ENCODE peak calls at places on chromosomes 2 and 18, in six cellular contexts. One of them, this sample, is unnamed.

GRCh38 chr2:24304098-24304497 is 56.2 kb downstream of the ITSN2 start:
- DNase-seq in left ventricle myocardium inferior: peak; percentile 77
- DNase-seq in lower lobe of right lung: peak; percentile 63
- DNase-seq in effector memory CD4-positive, alpha-beta T cell: no peak
- DNase-seq in K562: peak; percentile 26
- DNase-seq in BJ: peak; percentile 56
- DNase-seq in this sample: peak; percentile 71

GRCh38 chr2:105538840-105539239 is 140.0 kb upstream of the FHL2 start:
- DNase-seq in left ventricle myocardium inferior: no peak
- DNase-seq in lower lobe of right lung: no peak
- DNase-seq in effector memory CD4-positive, alpha-beta T cell: no peak
- DNase-seq in K562: no peak
- DNase-seq in BJ: no peak
- DNase-seq in this sample: no peak

GRCh38 chr2:10619643-10620042 is 70.1 kb downstream of the NOL10 start:
- DNase-seq in left ventricle myocardium inferior: no peak
- DNase-seq in lower lobe of right lung: no peak
- DNase-seq in effector memory CD4-positive, alpha-beta T cell: no peak
- DNase-seq in K562: no peak
- DNase-seq in BJ: peak; percentile 4
- DNase-seq in this sample: peak; percentile 38

GRCh38 chr2:159773876-159774275 is 24.1 kb downstream of the CD302 start:
- DNase-seq in left ventricle myocardium inferior: no peak
- DNase-seq in lower lobe of right lung: no peak
- DNase-seq in effector memory CD4-positive, alpha-beta T cell: no peak
- DNase-seq in K562: no peak
- DNase-seq in BJ: no peak
- DNase-seq in this sample: no peak

GRCh38 chr2:111897924-111898702 is at the start of gene MERTK:
- DNase-seq in left ventricle myocardium inferior: peak; percentile 88
- DNase-seq in lower lobe of right lung: peak; percentile 89
- DNase-seq in effector memory CD4-positive, alpha-beta T cell: peak; percentile 16
- DNase-seq in K562: peak; percentile 77
- DNase-seq in BJ: no peak
- DNase-seq in this sample: peak; percentile 75

GRCh38 chr2:99747842-99748241 is 258.0 kb upstream of the REV1 start:
- DNase-seq in left ventricle myocardium inferior: no peak
- DNase-seq in lower lobe of right lung: no peak
- DNase-seq in effector memory CD4-positive, alpha-beta T cell: no peak
- DNase-seq in K562: no peak
- DNase-seq in BJ: no peak
- DNase-seq in this sample: no peak

GRCh38 chr18:79487198-79488165 is 91.8 kb downstream of the NFATC1 start:
- DNase-seq in left ventricle myocardium inferior: peak; percentile 11
- DNase-seq in lower lobe of right lung: peak; percentile 45
- DNase-seq in effector memory CD4-positive, alpha-beta T cell: no peak
- DNase-seq in K562: no peak
- DNase-seq in BJ: no peak
- DNase-seq in this sample: no peak

GRCh38 chr2:7121851-7122250 is 204.6 kb downstream of the RNF144A start:
- DNase-seq in left ventricle myocardium inferior: no peak
- DNase-seq in lower lobe of right lung: no peak
- DNase-seq in effector memory CD4-positive, alpha-beta T cell: no peak
- DNase-seq in K562: no peak
- DNase-seq in BJ: no peak
- DNase-seq in this sample: no peak

GRCh38 chr2:20012032-20012281 is 511 bp downstream of the MATN3 start:
- DNase-seq in left ventricle myocardium inferior: no peak
- DNase-seq in lower lobe of right lung: no peak
- DNase-seq in effector memory CD4-positive, alpha-beta T cell: no peak
- DNase-seq in K562: no peak
- DNase-seq in BJ: no peak
- DNase-seq in this sample: no peak

GRCh38 chr2:138787053-138787666 is 7.0 kb upstream of the NXPH2 start:
- DNase-seq in left ventricle myocardium inferior: no peak
- DNase-seq in lower lobe of right lung: no peak
- DNase-seq in effector memory CD4-positive, alpha-beta T cell: no peak
- DNase-seq in K562: peak; percentile 18
- DNase-seq in BJ: no peak
- DNase-seq in this sample: peak; percentile 59

GRCh38 chr2:8394131-8394530 is 287.7 kb upstream of the ID2 start:
- DNase-seq in left ventricle myocardium inferior: no peak
- DNase-seq in lower lobe of right lung: no peak
- DNase-seq in effector memory CD4-positive, alpha-beta T cell: no peak
- DNase-seq in K562: no peak
- DNase-seq in BJ: no peak
- DNase-seq in this sample: no peak

GRCh38 chr2:190352668-190353536 is 9.5 kb downstream of the INPP1 start:
- DNase-seq in left ventricle myocardium inferior: no peak
- DNase-seq in lower lobe of right lung: no peak
- DNase-seq in effector memory CD4-positive, alpha-beta T cell: no peak
- DNase-seq in K562: peak; percentile 77
- DNase-seq in BJ: no peak
- DNase-seq in this sample: no peak

GRCh38 chr2:159617651-159618050 is 1.3 kb upstream of the BAZ2B start:
- DNase-seq in left ventricle myocardium inferior: no peak
- DNase-seq in lower lobe of right lung: no peak
- DNase-seq in effector memory CD4-positive, alpha-beta T cell: no peak
- DNase-seq in K562: peak; percentile 17
- DNase-seq in BJ: no peak
- DNase-seq in this sample: peak; percentile 24

GRCh38 chr2:160555420-160555819 is 61.8 kb upstream of the RBMS1 start:
- DNase-seq in left ventricle myocardium inferior: no peak
- DNase-seq in lower lobe of right lung: no peak
- DNase-seq in effector memory CD4-positive, alpha-beta T cell: no peak
- DNase-seq in K562: no peak
- DNase-seq in BJ: no peak
- DNase-seq in this sample: no peak

GRCh38 chr2:193703411-193703810 is 1508.7 kb upstream of the TMEFF2 start:
- DNase-seq in left ventricle myocardium inferior: no peak
- DNase-seq in lower lobe of right lung: no peak
- DNase-seq in effector memory CD4-positive, alpha-beta T cell: no peak
- DNase-seq in K562: no peak
- DNase-seq in BJ: no peak
- DNase-seq in this sample: no peak

GRCh38 chr2:6589171-6589570 is 276.5 kb downstream of the CMPK2 start:
- DNase-seq in left ventricle myocardium inferior: no peak
- DNase-seq in lower lobe of right lung: no peak
- DNase-seq in effector memory CD4-positive, alpha-beta T cell: no peak
- DNase-seq in K562: no peak
- DNase-seq in BJ: no peak
- DNase-seq in this sample: no peak

GRCh38 chr2:161250864-161251436 is 57.3 kb upstream of the PSMD14 start:
- DNase-seq in left ventricle myocardium inferior: no peak
- DNase-seq in lower lobe of right lung: no peak
- DNase-seq in effector memory CD4-positive, alpha-beta T cell: no peak
- DNase-seq in K562: peak; percentile 80
- DNase-seq in BJ: no peak
- DNase-seq in this sample: peak; percentile 40

GRCh38 chr2:2123259-2123658 is 207.8 kb downstream of the MYT1L start:
- DNase-seq in left ventricle myocardium inferior: no peak
- DNase-seq in lower lobe of right lung: no peak
- DNase-seq in effector memory CD4-positive, alpha-beta T cell: no peak
- DNase-seq in K562: no peak
- DNase-seq in BJ: no peak
- DNase-seq in this sample: no peak

GRCh38 chr18:8367217-8367988 is 241.8 kb upstream of the RAB12 start:
- DNase-seq in left ventricle myocardium inferior: no peak
- DNase-seq in lower lobe of right lung: peak; percentile 62
- DNase-seq in effector memory CD4-positive, alpha-beta T cell: no peak
- DNase-seq in K562: peak; percentile 41
- DNase-seq in BJ: no peak
- DNase-seq in this sample: peak; percentile 18

GRCh38 chr2:189060096-189060642 is 86.0 kb downstream of the COL3A1 start:
- DNase-seq in left ventricle myocardium inferior: no peak
- DNase-seq in lower lobe of right lung: no peak
- DNase-seq in effector memory CD4-positive, alpha-beta T cell: no peak
- DNase-seq in K562: no peak
- DNase-seq in BJ: no peak
- DNase-seq in this sample: no peak

GRCh38 chr2:132384491-132385186 is 32.0 kb upstream of the GPR39 start:
- DNase-seq in left ventricle myocardium inferior: no peak
- DNase-seq in lower lobe of right lung: no peak
- DNase-seq in effector memory CD4-positive, alpha-beta T cell: no peak
- DNase-seq in K562: no peak
- DNase-seq in BJ: no peak
- DNase-seq in this sample: no peak

GRCh38 chr2:232988444-232988843 is 24.6 kb downstream of the NGEF start:
- DNase-seq in left ventricle myocardium inferior: no peak
- DNase-seq in lower lobe of right lung: no peak
- DNase-seq in effector memory CD4-positive, alpha-beta T cell: no peak
- DNase-seq in K562: peak; percentile 18
- DNase-seq in BJ: peak; percentile 75
- DNase-seq in this sample: peak; percentile 98

GRCh38 chr2:25115902-25116301 is 52.5 kb downstream of the POMC start:
- DNase-seq in left ventricle myocardium inferior: no peak
- DNase-seq in lower lobe of right lung: no peak
- DNase-seq in effector memory CD4-positive, alpha-beta T cell: no peak
- DNase-seq in K562: no peak
- DNase-seq in BJ: peak; percentile 20
- DNase-seq in this sample: peak; percentile 51

GRCh38 chr2:6915399-6915798 is 1.8 kb upstream of the RNF144A start:
- DNase-seq in left ventricle myocardium inferior: no peak
- DNase-seq in lower lobe of right lung: no peak
- DNase-seq in effector memory CD4-positive, alpha-beta T cell: no peak
- DNase-seq in K562: no peak
- DNase-seq in BJ: no peak
- DNase-seq in this sample: no peak

GRCh38 chr18:75244336-75244735 is 33.7 kb downstream of the TSHZ1 start:
- DNase-seq in left ventricle myocardium inferior: no peak
- DNase-seq in lower lobe of right lung: no peak
- DNase-seq in effector memory CD4-positive, alpha-beta T cell: no peak
- DNase-seq in K562: peak; percentile 12
- DNase-seq in BJ: no peak
- DNase-seq in this sample: peak; percentile 12

GRCh38 chr18:58900015-58900649 is 35.5 kb downstream of the ZNF532 start:
- DNase-seq in left ventricle myocardium inferior: peak; percentile 56
- DNase-seq in lower lobe of right lung: no peak
- DNase-seq in effector memory CD4-positive, alpha-beta T cell: no peak
- DNase-seq in K562: no peak
- DNase-seq in BJ: no peak
- DNase-seq in this sample: peak; percentile 24

GRCh38 chr2:241636983-241637232 is at the start of gene THAP4:
- DNase-seq in left ventricle myocardium inferior: peak; percentile 72
- DNase-seq in lower lobe of right lung: peak; percentile 82
- DNase-seq in effector memory CD4-positive, alpha-beta T cell: no peak
- DNase-seq in K562: no peak
- DNase-seq in BJ: no peak
- DNase-seq in this sample: no peak

GRCh38 chr2:31129835-31130561 is 8.2 kb downstream of the GALNT14 start:
- DNase-seq in left ventricle myocardium inferior: no peak
- DNase-seq in lower lobe of right lung: no peak
- DNase-seq in effector memory CD4-positive, alpha-beta T cell: no peak
- DNase-seq in K562: no peak
- DNase-seq in BJ: no peak
- DNase-seq in this sample: no peak
- H3K4me3 ChIP-seq in left ventricle myocardium inferior: no peak overlapping the region
- H3K4me3 ChIP-seq in lower lobe of right lung: no peak overlapping the region
- H3K4me3 ChIP-seq in effector memory CD4-positive, alpha-beta T cell: no peak overlapping the region
- H3K4me3 ChIP-seq in K562: no peak overlapping the region
- H3K4me3 ChIP-seq in BJ: no peak overlapping the region
- H3K4me3 ChIP-seq in this sample: no peak overlapping the region

DNA sequence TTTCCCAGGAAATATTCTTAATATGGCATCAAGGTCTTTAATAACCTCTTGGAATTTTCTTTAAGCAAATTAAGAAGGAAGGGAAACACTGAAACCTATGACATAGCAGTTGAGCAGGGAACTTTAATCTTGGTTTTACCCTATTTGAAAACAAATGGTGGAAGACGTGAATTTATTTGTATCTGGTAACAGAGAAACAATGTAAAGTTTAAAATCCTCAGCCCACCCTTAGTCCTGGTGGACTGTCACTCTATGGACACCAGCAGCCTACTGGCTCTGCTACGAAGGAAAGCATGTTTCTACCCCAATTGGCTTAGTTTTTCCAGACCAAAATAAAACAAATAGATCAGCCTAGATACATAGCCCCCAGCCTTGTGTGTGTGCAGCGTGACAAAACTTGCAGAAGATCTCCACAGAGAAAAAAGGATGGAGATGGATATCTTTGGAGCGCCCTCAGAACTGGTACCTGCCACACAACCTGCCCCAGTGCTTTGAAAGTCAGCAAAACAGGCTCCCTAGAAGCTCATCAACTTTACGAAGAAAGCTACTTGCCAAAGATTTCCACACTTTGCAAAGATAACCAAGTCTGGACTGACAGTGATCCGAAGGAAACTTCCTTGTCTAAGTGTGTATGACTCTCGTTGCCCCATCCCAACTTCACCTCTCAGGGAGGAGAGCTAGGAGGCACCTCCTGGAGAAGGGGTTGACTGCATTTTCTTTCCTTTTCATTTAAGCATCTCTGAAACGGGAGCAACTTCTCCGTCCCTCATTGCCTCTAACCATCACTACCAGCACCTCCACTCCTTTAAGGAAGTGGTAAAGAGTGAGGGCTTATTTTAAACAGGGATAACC is 7.3 kb downstream of the ZEB2 start:
- DNase-seq in left ventricle myocardium inferior: no peak
- DNase-seq in lower lobe of right lung: no peak
- DNase-seq in effector memory CD4-positive, alpha-beta T cell: no peak
- DNase-seq in K562: peak; percentile 34
- DNase-seq in BJ: no peak
- DNase-seq in this sample: peak; percentile 37
- H3K4me3 ChIP-seq in left ventricle myocardium inferior: peak overlapping the region; percentile 85
- H3K4me3 ChIP-seq in lower lobe of right lung: peak overlapping the region; percentile 70
- H3K4me3 ChIP-seq in effector memory CD4-positive, alpha-beta T cell: no peak overlapping the region
- H3K4me3 ChIP-seq in K562: peak overlapping the region; percentile 1
- H3K4me3 ChIP-seq in BJ: peak overlapping the region; percentile 27
- H3K4me3 ChIP-seq in this sample: no peak overlapping the region

DNA sequence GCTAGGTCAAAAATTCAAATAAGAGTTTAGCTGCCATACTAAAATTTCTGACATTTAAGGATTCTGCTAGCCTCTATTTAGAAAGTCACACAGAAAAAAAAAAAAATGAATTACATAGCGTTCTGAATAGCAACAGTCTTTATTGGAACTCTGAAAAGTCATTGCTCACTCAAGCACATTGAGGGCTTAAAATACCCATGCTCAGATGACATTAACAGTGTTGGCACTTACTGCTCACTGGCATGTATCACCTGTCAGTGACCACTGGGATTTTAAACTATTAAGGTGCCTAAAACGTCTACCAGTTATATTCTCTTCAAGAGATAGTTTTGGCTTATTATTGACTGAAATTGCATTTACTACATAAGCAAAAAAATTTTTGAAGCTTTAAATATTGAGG is 468.0 kb upstream of the SPHKAP start:
- DNase-seq in left ventricle myocardium inferior: no peak
- DNase-seq in lower lobe of right lung: no peak
- DNase-seq in effector memory CD4-positive, alpha-beta T cell: no peak
- DNase-seq in K562: no peak
- DNase-seq in BJ: no peak
- DNase-seq in this sample: no peak
- H3K4me3 ChIP-seq in left ventricle myocardium inferior: no peak overlapping the region
- H3K4me3 ChIP-seq in lower lobe of right lung: no peak overlapping the region
- H3K4me3 ChIP-seq in effector memory CD4-positive, alpha-beta T cell: no peak overlapping the region
- H3K4me3 ChIP-seq in K562: no peak overlapping the region
- H3K4me3 ChIP-seq in BJ: no peak overlapping the region
- H3K4me3 ChIP-seq in this sample: no peak overlapping the region

DNA sequence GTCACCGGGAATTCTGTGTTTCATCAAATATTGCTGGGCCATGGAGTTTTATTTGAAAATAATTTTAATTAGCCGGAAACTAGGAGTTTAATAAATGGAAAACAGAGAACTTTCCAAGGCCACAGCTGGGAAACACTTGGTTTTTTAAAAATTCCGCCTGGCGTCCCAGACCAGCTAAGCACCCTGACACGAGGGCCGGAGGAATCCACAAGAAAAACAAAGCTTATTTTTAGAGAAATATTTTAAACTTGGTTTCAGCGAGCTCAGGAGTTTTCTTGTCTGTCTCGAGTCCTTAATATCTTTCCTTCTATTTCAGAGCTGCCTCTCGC is 8.2 kb downstream of the ZFP36L2 start:
- DNase-seq in left ventricle myocardium inferior: no peak
- DNase-seq in lower lobe of right lung: no peak
- DNase-seq in effector memory CD4-positive, alpha-beta T cell: no peak
- DNase-seq in K562: no peak
- DNase-seq in BJ: no peak
- DNase-seq in this sample: peak; percentile 55
- H3K4me3 ChIP-seq in left ventricle myocardium inferior: peak overlapping the region; percentile 94
- H3K4me3 ChIP-seq in lower lobe of right lung: peak overlapping the region; percentile 95
- H3K4me3 ChIP-seq in effector memory CD4-positive, alpha-beta T cell: peak overlapping the region; percentile 34
- H3K4me3 ChIP-seq in K562: no peak overlapping the region
- H3K4me3 ChIP-seq in BJ: no peak overlapping the region
- H3K4me3 ChIP-seq in this sample: no peak overlapping the region

This sample was measured in astrocyte of the spinal cord.